ENCODE peak calls at places on chromosomes 3 and 15, in nine cellular contexts. One of them, this sample, is unnamed. For H3K4me1 and H3K9me3, the result is how much of the 10 kb centered on the place peaks cover.

GRCh38 chr15:98930591-98930990 is 77.0 kb downstream of the PGPEP1L start:
- DNase-seq in neuronal stem cell: no peak
- DNase-seq in A549: no peak
- DNase-seq in IMR-90: no peak
- DNase-seq in pancreas: no peak
- DNase-seq in left ventricle myocardium inferior: no peak
- DNase-seq in spleen: no peak
- DNase-seq in small intestine: no peak
- DNase-seq in PC-9: no peak
- DNase-seq in this sample: no peak

GRCh38 chr3:29324180-29324651 is 43.3 kb downstream of the RBMS3 start:
- DNase-seq in neuronal stem cell: no peak
- DNase-seq in A549: peak
- DNase-seq in IMR-90: peak
- DNase-seq in pancreas: no peak
- DNase-seq in left ventricle myocardium inferior: peak
- DNase-seq in spleen: peak
- DNase-seq in small intestine: peak
- DNase-seq in PC-9: no peak
- DNase-seq in this sample: no peak

GRCh38 chr15:77044228-77045042 is 26.5 kb downstream of the TSPAN3 start:
- DNase-seq in neuronal stem cell: no peak
- DNase-seq in A549: no peak
- DNase-seq in IMR-90: no peak
- DNase-seq in pancreas: no peak
- DNase-seq in left ventricle myocardium inferior: no peak
- DNase-seq in spleen: no peak
- DNase-seq in small intestine: no peak
- DNase-seq in PC-9: no peak
- DNase-seq in this sample: no peak

GRCh38 chr15:40055576-40056293 is 16.8 kb upstream of the SRP14 start:
- DNase-seq in neuronal stem cell: no peak
- DNase-seq in A549: no peak
- DNase-seq in IMR-90: no peak
- DNase-seq in pancreas: no peak
- DNase-seq in left ventricle myocardium inferior: peak
- DNase-seq in spleen: peak
- DNase-seq in small intestine: no peak
- DNase-seq in PC-9: peak
- DNase-seq in this sample: no peak

GRCh38 chr15:85479071-85479647 is 98.8 kb downstream of the AKAP13 start:
- DNase-seq in neuronal stem cell: no peak
- DNase-seq in A549: no peak
- DNase-seq in IMR-90: peak
- DNase-seq in pancreas: no peak
- DNase-seq in left ventricle myocardium inferior: no peak
- DNase-seq in spleen: no peak
- DNase-seq in small intestine: no peak
- DNase-seq in PC-9: no peak
- DNase-seq in this sample: no peak

GRCh38 chr3:25830373-25831305 is 40.7 kb downstream of the OXSM start:
- DNase-seq in neuronal stem cell: no peak
- DNase-seq in A549: no peak
- DNase-seq in IMR-90: no peak
- DNase-seq in pancreas: no peak
- DNase-seq in left ventricle myocardium inferior: no peak
- DNase-seq in spleen: no peak
- DNase-seq in small intestine: no peak
- DNase-seq in PC-9: no peak
- DNase-seq in this sample: no peak

GRCh38 chr15:34336947-34337556 is 529 bp downstream of the SLC12A6 start:
- DNase-seq in neuronal stem cell: no peak
- DNase-seq in A549: no peak
- DNase-seq in IMR-90: no peak
- DNase-seq in pancreas: no peak
- DNase-seq in left ventricle myocardium inferior: no peak
- DNase-seq in spleen: peak
- DNase-seq in small intestine: peak
- DNase-seq in PC-9: no peak
- DNase-seq in this sample: no peak

GRCh38 chr3:151394611-151395010 is 10.1 kb upstream of the P2RY12 start:
- DNase-seq in neuronal stem cell: no peak
- DNase-seq in A549: no peak
- DNase-seq in IMR-90: no peak
- DNase-seq in pancreas: no peak
- DNase-seq in left ventricle myocardium inferior: no peak
- DNase-seq in spleen: no peak
- DNase-seq in small intestine: no peak
- DNase-seq in PC-9: no peak
- DNase-seq in this sample: no peak

GRCh38 chr3:52881834-52882233 is 15.5 kb downstream of the STIMATE start:
- DNase-seq in neuronal stem cell: no peak
- DNase-seq in A549: no peak
- DNase-seq in IMR-90: peak
- DNase-seq in pancreas: no peak
- DNase-seq in left ventricle myocardium inferior: no peak
- DNase-seq in spleen: no peak
- DNase-seq in small intestine: no peak
- DNase-seq in PC-9: no peak
- DNase-seq in this sample: no peak

GRCh38 chr15:85379403-85380131 is 836 bp upstream of the AKAP13 start:
- DNase-seq in neuronal stem cell: no peak
- DNase-seq in A549: peak
- DNase-seq in IMR-90: no peak
- DNase-seq in pancreas: no peak
- DNase-seq in left ventricle myocardium inferior: no peak
- DNase-seq in spleen: no peak
- DNase-seq in small intestine: peak
- DNase-seq in PC-9: no peak
- DNase-seq in this sample: peak

GRCh38 chr15:70056091-70056680 is 41.5 kb downstream of the TLE3 start:
- DNase-seq in neuronal stem cell: no peak
- DNase-seq in A549: no peak
- DNase-seq in IMR-90: no peak
- DNase-seq in pancreas: peak
- DNase-seq in left ventricle myocardium inferior: no peak
- DNase-seq in spleen: peak
- DNase-seq in small intestine: no peak
- DNase-seq in PC-9: no peak
- DNase-seq in this sample: no peak

GRCh38 chr3:56075089-56075488 is 393.2 kb downstream of the ERC2 start:
- DNase-seq in neuronal stem cell: no peak
- DNase-seq in A549: no peak
- DNase-seq in IMR-90: no peak
- DNase-seq in pancreas: no peak
- DNase-seq in left ventricle myocardium inferior: no peak
- DNase-seq in spleen: no peak
- DNase-seq in small intestine: no peak
- DNase-seq in PC-9: no peak
- DNase-seq in this sample: no peak

GRCh38 chr3:196989721-196990262 is 21.2 kb upstream of the PIGZ start:
- DNase-seq in neuronal stem cell: no peak
- DNase-seq in A549: no peak
- DNase-seq in IMR-90: no peak
- DNase-seq in pancreas: peak
- DNase-seq in left ventricle myocardium inferior: peak
- DNase-seq in spleen: peak
- DNase-seq in small intestine: no peak
- DNase-seq in PC-9: no peak
- DNase-seq in this sample: no peak

GRCh38 chr15:29568840-29569532 is 253.3 kb downstream of the TJP1 start:
- DNase-seq in neuronal stem cell: no peak
- DNase-seq in A549: peak
- DNase-seq in IMR-90: no peak
- DNase-seq in pancreas: peak
- DNase-seq in left ventricle myocardium inferior: no peak
- DNase-seq in spleen: no peak
- DNase-seq in small intestine: peak
- DNase-seq in PC-9: no peak
- DNase-seq in this sample: no peak

DNA sequence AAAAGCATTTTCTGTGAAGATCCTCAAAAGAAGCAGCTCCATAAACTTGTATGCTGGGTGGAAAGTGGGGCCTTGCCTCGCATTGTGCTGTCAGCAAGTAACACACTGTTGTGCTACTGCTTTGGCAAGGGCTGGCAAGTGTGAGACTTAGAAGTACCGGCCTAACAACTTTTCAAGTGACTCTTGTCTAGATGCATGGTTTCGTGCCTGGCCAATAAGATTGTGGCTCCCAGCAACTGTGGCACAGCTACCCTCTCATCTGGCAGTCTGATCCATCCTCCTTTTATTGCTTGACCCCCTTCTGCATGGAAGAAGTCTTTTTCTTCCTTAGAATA is 79.4 kb upstream of the VEPH1 start:
- DNase-seq in neuronal stem cell: no peak
- DNase-seq in A549: no peak
- DNase-seq in IMR-90: no peak
- DNase-seq in pancreas: no peak
- DNase-seq in left ventricle myocardium inferior: no peak
- DNase-seq in spleen: no peak
- DNase-seq in small intestine: no peak
- DNase-seq in PC-9: no peak
- DNase-seq in this sample: no peak
- H3K27ac ChIP-seq in neuronal stem cell: no peak
- H3K27ac ChIP-seq in A549: no peak
- H3K27ac ChIP-seq in IMR-90: no peak
- H3K27ac ChIP-seq in pancreas: no peak
- H3K27ac ChIP-seq in left ventricle myocardium inferior: no peak
- H3K27ac ChIP-seq in spleen: no peak
- H3K27ac ChIP-seq in small intestine: no peak
- H3K27ac ChIP-seq in PC-9: no peak
- H3K27ac ChIP-seq in this sample: no peak

GRCh38 chr15:91855241-91855640 is 1.7 kb downstream of the SLCO3A1 start:
- DNase-seq in neuronal stem cell: no peak
- DNase-seq in A549: no peak
- DNase-seq in IMR-90: no peak
- DNase-seq in pancreas: no peak
- DNase-seq in left ventricle myocardium inferior: no peak
- DNase-seq in spleen: no peak
- DNase-seq in small intestine: no peak
- DNase-seq in PC-9: no peak
- DNase-seq in this sample: no peak

GRCh38 chr15:91857772-91858171 is 4.3 kb downstream of the SLCO3A1 start:
- DNase-seq in neuronal stem cell: no peak
- DNase-seq in A549: no peak
- DNase-seq in IMR-90: no peak
- DNase-seq in pancreas: no peak
- DNase-seq in left ventricle myocardium inferior: no peak
- DNase-seq in spleen: no peak
- DNase-seq in small intestine: peak
- DNase-seq in PC-9: no peak
- DNase-seq in this sample: peak

GRCh38 chr15:91853968-91854943 is 748 bp downstream of the SLCO3A1 start:
- DNase-seq in neuronal stem cell: peak
- DNase-seq in A549: peak
- DNase-seq in IMR-90: no peak
- DNase-seq in pancreas: peak
- DNase-seq in left ventricle myocardium inferior: peak
- DNase-seq in spleen: peak
- DNase-seq in small intestine: no peak
- DNase-seq in PC-9: peak
- DNase-seq in this sample: no peak

GRCh38 chr15:91855684-91856553 is 2.4 kb downstream of the SLCO3A1 start:
- DNase-seq in neuronal stem cell: peak
- DNase-seq in A549: peak
- DNase-seq in IMR-90: no peak
- DNase-seq in pancreas: no peak
- DNase-seq in left ventricle myocardium inferior: no peak
- DNase-seq in spleen: no peak
- DNase-seq in small intestine: peak
- DNase-seq in PC-9: peak
- DNase-seq in this sample: no peak

DNA sequence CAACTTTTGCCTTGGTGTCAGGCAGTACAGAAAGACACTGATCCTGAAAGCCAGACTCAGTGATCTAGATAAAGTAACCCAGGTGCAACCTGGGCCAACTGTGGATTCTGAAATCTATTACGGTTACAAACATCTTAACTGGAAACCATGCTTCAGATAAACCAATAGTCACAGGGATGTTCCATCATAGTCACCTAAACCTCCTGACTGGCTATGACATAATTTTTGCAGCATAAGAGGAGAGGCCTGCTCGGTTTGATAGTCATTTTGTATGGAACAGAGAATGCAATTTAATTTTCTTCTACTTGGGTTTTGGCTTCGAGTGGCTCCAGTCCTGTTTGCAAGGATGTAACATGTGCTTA is 3.7 kb downstream of the SLCO3A1 start:
- DNase-seq in neuronal stem cell: no peak
- DNase-seq in A549: no peak
- DNase-seq in IMR-90: no peak
- DNase-seq in pancreas: no peak
- DNase-seq in left ventricle myocardium inferior: no peak
- DNase-seq in spleen: no peak
- DNase-seq in small intestine: no peak
- DNase-seq in PC-9: no peak
- DNase-seq in this sample: no peak
- H3K4me1 ChIP-seq in neuronal stem cell: under half
- H3K4me1 ChIP-seq in A549: under half
- H3K4me1 ChIP-seq in IMR-90: under half
- H3K4me1 ChIP-seq in pancreas: under half
- H3K4me1 ChIP-seq in left ventricle myocardium inferior: half or more
- H3K4me1 ChIP-seq in spleen: half or more
- H3K4me1 ChIP-seq in small intestine: under half
- H3K4me1 ChIP-seq in PC-9: half or more
- H3K4me1 ChIP-seq in this sample: half or more

GRCh38 chr15:94509259-94509658 is 277.9 kb downstream of the MCTP2 start:
- DNase-seq in neuronal stem cell: no peak
- DNase-seq in A549: no peak
- DNase-seq in IMR-90: no peak
- DNase-seq in pancreas: no peak
- DNase-seq in left ventricle myocardium inferior: no peak
- DNase-seq in spleen: no peak
- DNase-seq in small intestine: no peak
- DNase-seq in PC-9: no peak
- DNase-seq in this sample: no peak

DNA sequence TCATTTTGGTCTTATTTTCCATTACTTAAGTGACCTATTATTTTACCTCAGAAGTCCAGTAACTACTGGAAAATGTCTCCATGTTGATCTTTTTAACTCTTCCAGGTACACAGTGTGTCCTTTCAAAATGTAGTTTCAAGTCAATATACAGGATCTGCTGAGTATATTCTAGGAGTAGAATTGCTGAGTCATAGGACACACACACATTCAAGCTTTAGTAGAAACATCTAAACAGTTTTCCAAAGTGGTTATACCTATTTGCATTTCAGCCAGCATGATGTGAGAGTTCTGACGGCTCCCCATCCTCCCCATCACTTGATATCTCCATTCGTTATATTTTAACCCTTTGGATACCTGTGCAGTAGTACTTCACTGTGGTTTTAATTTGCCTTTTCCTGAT is 271.9 kb downstream of the MCTP2 start:
- DNase-seq in neuronal stem cell: no peak
- DNase-seq in A549: no peak
- DNase-seq in IMR-90: no peak
- DNase-seq in pancreas: no peak
- DNase-seq in left ventricle myocardium inferior: no peak
- DNase-seq in spleen: no peak
- DNase-seq in small intestine: no peak
- DNase-seq in PC-9: no peak
- DNase-seq in this sample: no peak
- H3K9me3 ChIP-seq in neuronal stem cell: under half
- H3K9me3 ChIP-seq in A549: under half
- H3K9me3 ChIP-seq in IMR-90: under half
- H3K9me3 ChIP-seq in pancreas: under half
- H3K9me3 ChIP-seq in left ventricle myocardium inferior: under half
- H3K9me3 ChIP-seq in spleen: under half
- H3K9me3 ChIP-seq in small intestine: under half
- H3K9me3 ChIP-seq in PC-9: under half
- H3K9me3 ChIP-seq in this sample: under half

GRCh38 chr15:25849431-25849921 is 13.7 kb downstream of the ATP10A start:
- DNase-seq in neuronal stem cell: no peak
- DNase-seq in A549: peak
- DNase-seq in IMR-90: peak
- DNase-seq in pancreas: no peak
- DNase-seq in left ventricle myocardium inferior: no peak
- DNase-seq in spleen: no peak
- DNase-seq in small intestine: peak
- DNase-seq in PC-9: no peak
- DNase-seq in this sample: no peak
- H3K27ac ChIP-seq in neuronal stem cell: peak
- H3K27ac ChIP-seq in A549: peak
- H3K27ac ChIP-seq in IMR-90: peak
- H3K27ac ChIP-seq in pancreas: no peak
- H3K27ac ChIP-seq in left ventricle myocardium inferior: peak
- H3K27ac ChIP-seq in spleen: peak
- H3K27ac ChIP-seq in small intestine: no peak
- H3K27ac ChIP-seq in PC-9: no peak
- H3K27ac ChIP-seq in this sample: peak